ENCODE peak calls at places on chromosome 1, in seven cellular contexts. B, G, X, V, W, A and Q are unnamed samples.

GRCh38 chr1:207923561-207923960 is 12.6 kb upstream of the CD34 start:
- DNase-seq in A (no peak), V (no peak), X (no peak), W (no peak), G (no peak), B (no peak), Q (no peak)

GRCh38 chr1:182299728-182300581 is 91.6 kb downstream of the GLUL start:
- DNase-seq in A (no peak), V (no peak), W (no peak), G (no peak), B (no peak), X (peak), Q (no peak)

GRCh38 chr1:9031484-9032259 is 5.4 kb upstream of the SLC2A7 start:
- DNase-seq in X (no peak), W (no peak), V (peak), A (no peak), B (no peak), G (no peak), Q (no peak)

GRCh38 chr1:221439734-221440436 is 302.0 kb downstream of the DUSP10 start:
- DNase-seq in G (peak), W (no peak), V (no peak), A (no peak), B (no peak), X (peak), Q (no peak)

GRCh38 chr1:32275424-32275823 is 16.5 kb upstream of the HDAC1 start:
- DNase-seq in B (peak), V (no peak), W (no peak), G (no peak), X (peak), A (no peak), Q (no peak)

GRCh38 chr1:30384286-30385245 is 338.8 kb downstream of the MATN1 start:
- DNase-seq in G (no peak), X (no peak), A (no peak), W (no peak), B (peak), V (peak), Q (no peak)

GRCh38 chr1:160781129-160781808 is 14.7 kb upstream of the LY9 start:
- DNase-seq in X (no peak), A (peak), V (no peak), W (no peak), G (no peak), B (no peak), Q (no peak)

GRCh38 chr1:207034998-207035397 is 2.4 kb upstream of the C1orf116 start:
- DNase-seq in G (peak), B (no peak), W (no peak), V (no peak), X (peak), A (no peak), Q (no peak)

GRCh38 chr1:14265515-14265914 is 333.0 kb upstream of the KAZN start:
- DNase-seq in B (no peak), X (no peak), W (no peak), A (no peak), G (no peak), V (no peak), Q (no peak)

GRCh38 chr1:63524166-63524565 is 841 bp downstream of the EFCAB7 start:
- DNase-seq in B (no peak), W (no peak), X (peak), V (no peak), G (no peak), A (no peak), Q (no peak)

GRCh38 chr1:213953816-213954215 is 34.0 kb upstream of the PROX1 start:
- DNase-seq in B (no peak), X (no peak), G (no peak), A (no peak), V (no peak), W (no peak), Q (no peak)

GRCh38 chr1:160006312-160006940 is 25.4 kb downstream of the PIGM start:
- DNase-seq in G (peak), V (peak), W (peak), B (peak), X (peak), A (peak), Q (no peak)

GRCh38 chr1:235127774-235128452 is 724 bp downstream of the TOMM20 start:
- DNase-seq in B (no peak), G (no peak), W (no peak), V (no peak), X (no peak), A (no peak), Q (no peak)

GRCh38 chr1:6256640-6257039 is 4.3 kb downstream of the GPR153 start:
- DNase-seq in W (no peak), V (no peak), B (no peak), G (no peak), A (no peak), X (no peak), Q (no peak)

GRCh38 chr1:93771843-93772242 is 90.2 kb upstream of the BCAR3 start:
- DNase-seq in X (no peak), A (no peak), B (no peak), V (no peak), G (no peak), W (no peak), Q (no peak)

GRCh38 chr1:156910309-156910782 is 10.1 kb upstream of the LRRC71 start:
- DNase-seq in G (no peak), X (no peak), W (peak), A (peak), B (no peak), V (no peak), Q (no peak)

GRCh38 chr1:3313579-3313955 is 140.9 kb upstream of the ARHGEF16 start:
- DNase-seq in W (no peak), B (peak), X (peak), A (peak), V (peak), G (peak), Q (no peak)

GRCh38 chr1:43149889-43150288 is 22.2 kb downstream of the EBNA1BP2 start:
- DNase-seq in W (no peak), V (no peak), G (no peak), X (no peak), A (no peak), B (no peak), Q (no peak)

GRCh38 chr1:154479764-154480421 is 22.1 kb upstream of the TDRD10 start:
- DNase-seq in X (peak), W (peak), B (no peak), V (no peak), A (peak), G (peak), Q (peak)

GRCh38 chr1:143611159-143611558 is 360.6 kb downstream of the FAM72C start:
- DNase-seq in X (peak), A (no peak), G (no peak), B (no peak), V (no peak), W (no peak), Q (no peak)